ENCODE peak calls at places on chromosome 11, in seven cellular contexts. F is cardiac muscle cell, N is NCI-H345, E is transverse colon, V is tibial nerve, G is GM23248, A is head of caudate nucleus. O is an unnamed sample.

GRCh38 chr11:130037881-130038601 is 31.7 kb upstream of the APLP2 start:
- DNase-seq in E (no peak), N (no peak), G (peak; percentile 72), V (no peak), A (no peak), F (peak; percentile 63), O (no peak)

GRCh38 chr11:1452744-1453143 is 33.8 kb downstream of the MOB2 start:
- DNase-seq in V (no peak), F (no peak), G (no peak), E (no peak), A (no peak), N (no peak), O (no peak)

GRCh38 chr11:4093519-4094347 is 866 bp upstream of the RRM1 start:
- DNase-seq in G (no peak), V (no peak), N (no peak), F (no peak), A (no peak), E (no peak), O (no peak)

GRCh38 chr11:76259299-76259908 is 53.1 kb upstream of the WNT11 start:
- DNase-seq in G (no peak), F (no peak), V (no peak), N (no peak), A (no peak), E (no peak), O (no peak)

GRCh38 chr11:120878781-120879180 is 145.1 kb upstream of the TBCEL start:
- DNase-seq in F (no peak), V (no peak), N (no peak), A (no peak), G (no peak), E (no peak), O (no peak)

GRCh38 chr11:98411777-98412176 is 609.0 kb upstream of the CNTN5 start:
- DNase-seq in N (no peak), A (no peak), V (no peak), G (no peak), F (no peak), E (no peak), O (no peak)

GRCh38 chr11:10382518-10382917 is 72.5 kb upstream of the AMPD3 start:
- DNase-seq in V (no peak), A (no peak), N (no peak), E (no peak), G (peak; percentile 63), F (no peak), O (no peak)

GRCh38 chr11:70167723-70168404 is 35.2 kb upstream of the FADD start:
- DNase-seq in E (no peak), G (no peak), N (no peak), F (no peak), A (no peak), V (no peak), O (no peak)

GRCh38 chr11:17423533-17424310 is 35.3 kb upstream of the KCNJ11 start:
- DNase-seq in A (peak; percentile 52), G (no peak), E (peak; percentile 72), V (no peak), N (no peak), F (no peak), O (no peak)

GRCh38 chr11:13868710-13869403 is 93.7 kb upstream of the SPON1 start:
- DNase-seq in G (no peak), N (no peak), V (no peak), A (no peak), F (no peak), E (no peak), O (peak; percentile 54)

GRCh38 chr11:126354631-126355323 is 709 bp upstream of the ST3GAL4 start:
- DNase-seq in N (no peak), A (no peak), G (peak; percentile 31), E (no peak), V (no peak), F (no peak), O (no peak)

GRCh38 chr11:71498091-71498490 is 29.0 kb upstream of the KRTAP5-7 start:
- DNase-seq in N (no peak), F (no peak), A (no peak), E (no peak), V (no peak), G (no peak), O (no peak)

GRCh38 chr11:84865791-84866535 is 761.2 kb downstream of the DLG2 start:
- DNase-seq in E (no peak), F (no peak), G (no peak), N (no peak), A (peak; percentile 1), V (no peak), O (no peak)

GRCh38 chr11:35017528-35018342 is 101.3 kb downstream of the PDHX start:
- DNase-seq in V (no peak), E (no peak), G (no peak), F (no peak), A (no peak), N (no peak), O (no peak)

GRCh38 chr11:8756201-8756600 is 73.6 kb downstream of the RPL27A start:
- DNase-seq in E (no peak), A (no peak), F (no peak), N (no peak), V (no peak), G (peak; percentile 80), O (no peak)

GRCh38 chr11:111975076-111975806 is 38.1 kb downstream of the DIXDC1 start:
- DNase-seq in N (no peak), G (peak; percentile 26), A (peak; percentile 66), E (no peak), F (no peak), V (no peak), O (no peak)

GRCh38 chr11:80860632-80861031 is 1419.8 kb upstream of the TENM4 start:
- DNase-seq in N (no peak), A (no peak), E (no peak), V (no peak), G (peak; percentile 56), F (peak; percentile 40), O (no peak)

GRCh38 chr11:66547662-66548009 is 933 bp downstream of the ACTN3 start:
- DNase-seq in A (no peak), F (no peak), E (no peak), G (no peak), V (no peak), N (no peak), O (no peak)

GRCh38 chr11:111331711-111332479 is 33.5 kb downstream of the POU2AF3 start:
- DNase-seq in E (no peak), F (peak; percentile 65), V (no peak), N (no peak), G (peak; percentile 87), A (no peak), O (no peak)

GRCh38 chr11:81673001-81673400 is 1060.7 kb downstream of the FAM181B start:
- DNase-seq in E (no peak), F (peak; percentile 22), N (no peak), A (no peak), G (peak; percentile 12), V (no peak), O (no peak)

GRCh38 chr11:118156531-118157185 is 4.0 kb upstream of the SCN4B start:
- DNase-seq in A (peak; percentile 46), F (no peak), G (no peak), V (no peak), E (no peak), N (peak; percentile 82), O (no peak)

GRCh38 chr11:40292636-40293585 is 1166.5 kb downstream of the LRRC4C start:
- DNase-seq in V (no peak), N (peak; percentile 25), E (no peak), F (peak; percentile 24), A (peak; percentile 45), G (no peak), O (no peak)

GRCh38 chr11:8219257-8220021 is 44.2 kb downstream of the LMO1 start:
- DNase-seq in N (peak; percentile 39), E (peak; percentile 70), G (peak; percentile 68), F (peak; percentile 69), A (peak; percentile 59), V (no peak), O (no peak)

GRCh38 chr11:79397252-79397651 is 43.6 kb downstream of the TENM4 start:
- DNase-seq in V (no peak), A (no peak), F (peak; percentile 15), G (peak; percentile 36), N (no peak), E (no peak), O (no peak)

GRCh38 chr11:8650401-8650990 is 32.0 kb downstream of the TRIM66 start:
- DNase-seq in E (no peak), V (no peak), G (peak; percentile 80), N (no peak), F (peak; percentile 52), A (no peak), O (no peak)

GRCh38 chr11:115081972-115082371 is 403.6 kb downstream of the NXPE2 start:
- DNase-seq in N (peak; percentile 84), V (no peak), G (no peak), F (no peak), A (no peak), E (no peak), O (no peak)

GRCh38 chr11:114166389-114166788 is 106.9 kb downstream of the ZBTB16 start:
- DNase-seq in V (no peak), G (no peak), A (no peak), N (no peak), E (no peak), F (no peak), O (no peak)

GRCh38 chr11:85590848-85591483 is 36.2 kb downstream of the DLG2 start:
- DNase-seq in N (peak; percentile 28), A (no peak), V (no peak), G (peak; percentile 63), F (peak; percentile 33), E (no peak), O (no peak)

GRCh38 chr11:614091-614582 is 1.6 kb downstream of the IRF7 start:
- DNase-seq in E (peak; percentile 32), A (no peak), N (no peak), F (no peak), V (no peak), G (no peak), O (no peak)

GRCh38 chr11:60691636-60692035 is 7.8 kb upstream of the MS4A8 start:
- DNase-seq in N (no peak), F (no peak), A (no peak), V (no peak), G (no peak), E (no peak), O (no peak)

GRCh38 chr11:74338963-74339362 is 27.5 kb upstream of the P4HA3 start:
- DNase-seq in N (no peak), A (no peak), E (peak; percentile 35), F (no peak), G (no peak), V (no peak), O (no peak)

GRCh38 chr11:125364085-125364822 is 131.8 kb downstream of the FEZ1 start:
- DNase-seq in A (no peak), F (peak; percentile 34), E (no peak), G (peak; percentile 72), V (no peak), N (no peak), O (no peak)

GRCh38 chr11:119785131-119785530 is 56.1 kb upstream of the NECTIN1 start:
- DNase-seq in A (no peak), N (no peak), V (no peak), G (no peak), E (no peak), F (no peak), O (no peak)

GRCh38 chr11:64089027-64089360 is 53.3 kb downstream of the FLRT1 start:
- DNase-seq in A (no peak), G (no peak), F (no peak), V (no peak), E (peak; percentile 21), N (no peak), O (no peak)

GRCh38 chr11:129930743-129931142 is 35.4 kb upstream of the NFRKB start:
- DNase-seq in F (no peak), A (peak; percentile 35), N (no peak), V (no peak), G (no peak), E (no peak), O (no peak)

GRCh38 chr11:82398300-82398815 is 335.3 kb downstream of the FAM181B start:
- DNase-seq in E (no peak), A (peak; percentile 25), F (no peak), N (no peak), V (no peak), G (no peak), O (no peak)

GRCh38 chr11:90476442-90477007 is 253.7 kb upstream of the CHORDC1 start:
- DNase-seq in A (peak; percentile 51), E (no peak), V (no peak), F (peak; percentile 12), N (peak; percentile 50), G (peak; percentile 26), O (peak; percentile 41)